ENCODE peak calls at places on chromosomes 11 and 22, in four cellular contexts. One of them, this sample, is unnamed.

GRCh38 chr11:125315088-125315740 is 150.7 kb downstream of the PKNOX2 start:
- DNase-seq in ecto neural progenitor cell: no peak
- DNase-seq in RWPE1: no peak
- DNase-seq in naive thymus-derived CD8-positive, alpha-beta T cell: no peak
- DNase-seq in this sample: no peak

GRCh38 chr22:30516273-30516672 is 10.8 kb upstream of the SEC14L4 start:
- DNase-seq in ecto neural progenitor cell: no peak
- DNase-seq in RWPE1: no peak
- DNase-seq in naive thymus-derived CD8-positive, alpha-beta T cell: no peak
- DNase-seq in this sample: no peak

GRCh38 chr11:119206512-119207299 is 567 bp downstream of the CBL start:
- DNase-seq in ecto neural progenitor cell: no peak
- DNase-seq in RWPE1: peak; percentile 34
- DNase-seq in naive thymus-derived CD8-positive, alpha-beta T cell: peak; percentile 26
- DNase-seq in this sample: peak; percentile 62

GRCh38 chr11:73230931-73231330 is 12.8 kb downstream of the P2RY2 start:
- DNase-seq in ecto neural progenitor cell: no peak
- DNase-seq in RWPE1: no peak
- DNase-seq in naive thymus-derived CD8-positive, alpha-beta T cell: no peak
- DNase-seq in this sample: no peak

GRCh38 chr22:35349704-35350538 is 31.0 kb upstream of the HMOX1 start:
- DNase-seq in ecto neural progenitor cell: no peak
- DNase-seq in RWPE1: no peak
- DNase-seq in naive thymus-derived CD8-positive, alpha-beta T cell: no peak
- DNase-seq in this sample: no peak

GRCh38 chr22:22103078-22103593 is 120.5 kb upstream of the TOP3B start:
- DNase-seq in ecto neural progenitor cell: no peak
- DNase-seq in RWPE1: no peak
- DNase-seq in naive thymus-derived CD8-positive, alpha-beta T cell: no peak
- DNase-seq in this sample: peak; percentile 66

GRCh38 chr11:85643255-85643654 is 4.5 kb upstream of the TMEM126A start:
- DNase-seq in ecto neural progenitor cell: no peak
- DNase-seq in RWPE1: no peak
- DNase-seq in naive thymus-derived CD8-positive, alpha-beta T cell: no peak
- DNase-seq in this sample: no peak

GRCh38 chr11:561148-562003 is 606 bp downstream of the RASSF7 start:
- DNase-seq in ecto neural progenitor cell: no peak
- DNase-seq in RWPE1: peak; percentile 69
- DNase-seq in naive thymus-derived CD8-positive, alpha-beta T cell: no peak
- DNase-seq in this sample: no peak

GRCh38 chr11:43985386-43985752 is 42.9 kb downstream of the C11orf96 start:
- DNase-seq in ecto neural progenitor cell: no peak
- DNase-seq in RWPE1: no peak
- DNase-seq in naive thymus-derived CD8-positive, alpha-beta T cell: no peak
- DNase-seq in this sample: no peak

GRCh38 chr22:39489094-39490068 is 12.7 kb upstream of the MIEF1 start:
- DNase-seq in ecto neural progenitor cell: no peak
- DNase-seq in RWPE1: no peak
- DNase-seq in naive thymus-derived CD8-positive, alpha-beta T cell: no peak
- DNase-seq in this sample: no peak

GRCh38 chr11:90197377-90197776 is 25.5 kb downstream of the CHORDC1 start:
- DNase-seq in ecto neural progenitor cell: no peak
- DNase-seq in RWPE1: no peak
- DNase-seq in naive thymus-derived CD8-positive, alpha-beta T cell: no peak
- DNase-seq in this sample: no peak

GRCh38 chr11:102655547-102655946 is 30.4 kb upstream of the MMP20 start:
- DNase-seq in ecto neural progenitor cell: no peak
- DNase-seq in RWPE1: no peak
- DNase-seq in naive thymus-derived CD8-positive, alpha-beta T cell: no peak
- DNase-seq in this sample: no peak

GRCh38 chr11:26632691-26633159 is 60.7 kb upstream of the MUC15 start:
- DNase-seq in ecto neural progenitor cell: no peak
- DNase-seq in RWPE1: no peak
- DNase-seq in naive thymus-derived CD8-positive, alpha-beta T cell: no peak
- DNase-seq in this sample: no peak

GRCh38 chr11:118923721-118924587 is 1.8 kb downstream of the BCL9L start:
- DNase-seq in ecto neural progenitor cell: peak; percentile 45
- DNase-seq in RWPE1: no peak
- DNase-seq in naive thymus-derived CD8-positive, alpha-beta T cell: no peak
- DNase-seq in this sample: no peak

GRCh38 chr22:43011079-43011478 is 3.9 kb downstream of the PACSIN2 start:
- DNase-seq in ecto neural progenitor cell: no peak
- DNase-seq in RWPE1: no peak
- DNase-seq in naive thymus-derived CD8-positive, alpha-beta T cell: no peak
- DNase-seq in this sample: no peak

GRCh38 chr11:12110714-12111481 is 508 bp downstream of the MICAL2 start:
- DNase-seq in ecto neural progenitor cell: peak; percentile 64
- DNase-seq in RWPE1: no peak
- DNase-seq in naive thymus-derived CD8-positive, alpha-beta T cell: no peak
- DNase-seq in this sample: peak; percentile 43

GRCh38 chr11:87859583-87859982 is 315.7 kb downstream of the RAB38 start:
- DNase-seq in ecto neural progenitor cell: no peak
- DNase-seq in RWPE1: no peak
- DNase-seq in naive thymus-derived CD8-positive, alpha-beta T cell: no peak
- DNase-seq in this sample: no peak

GRCh38 chr11:88508808-88509581 is 171.5 kb upstream of the CTSC start:
- DNase-seq in ecto neural progenitor cell: peak; percentile 57
- DNase-seq in RWPE1: no peak
- DNase-seq in naive thymus-derived CD8-positive, alpha-beta T cell: no peak
- DNase-seq in this sample: peak; percentile 69

GRCh38 chr11:19938051-19938856 is 222.0 kb downstream of the DBX1 start:
- DNase-seq in ecto neural progenitor cell: peak; percentile 69
- DNase-seq in RWPE1: peak; percentile 64
- DNase-seq in naive thymus-derived CD8-positive, alpha-beta T cell: no peak
- DNase-seq in this sample: peak; percentile 59

GRCh38 chr11:69356703-69357457 is 62.9 kb downstream of the MYEOV start:
- DNase-seq in ecto neural progenitor cell: peak; percentile 36
- DNase-seq in RWPE1: no peak
- DNase-seq in naive thymus-derived CD8-positive, alpha-beta T cell: no peak
- DNase-seq in this sample: peak; percentile 14

GRCh38 chr11:1462576-1462975 is 24.0 kb downstream of the MOB2 start:
- DNase-seq in ecto neural progenitor cell: no peak
- DNase-seq in RWPE1: no peak
- DNase-seq in naive thymus-derived CD8-positive, alpha-beta T cell: no peak
- DNase-seq in this sample: no peak

GRCh38 chr11:63952570-63952969 is 13.8 kb downstream of the NAA40 start:
- DNase-seq in ecto neural progenitor cell: no peak
- DNase-seq in RWPE1: no peak
- DNase-seq in naive thymus-derived CD8-positive, alpha-beta T cell: no peak
- DNase-seq in this sample: no peak

GRCh38 chr11:92790376-92790775 is 179.1 kb upstream of the MTNR1B start:
- DNase-seq in ecto neural progenitor cell: no peak
- DNase-seq in RWPE1: no peak
- DNase-seq in naive thymus-derived CD8-positive, alpha-beta T cell: no peak
- DNase-seq in this sample: no peak

GRCh38 chr11:36672815-36673450 is 74.9 kb upstream of the RAG2 start:
- DNase-seq in ecto neural progenitor cell: no peak
- DNase-seq in RWPE1: peak; percentile 9
- DNase-seq in naive thymus-derived CD8-positive, alpha-beta T cell: no peak
- DNase-seq in this sample: no peak

GRCh38 chr22:37175414-37176144 is 12.5 kb downstream of the C1QTNF6 start:
- DNase-seq in ecto neural progenitor cell: no peak
- DNase-seq in RWPE1: no peak
- DNase-seq in naive thymus-derived CD8-positive, alpha-beta T cell: no peak
- DNase-seq in this sample: no peak

GRCh38 chr11:80320765-80321164 is 879.9 kb upstream of the TENM4 start:
- DNase-seq in ecto neural progenitor cell: no peak
- DNase-seq in RWPE1: no peak
- DNase-seq in naive thymus-derived CD8-positive, alpha-beta T cell: no peak
- DNase-seq in this sample: peak; percentile 28

GRCh38 chr22:40919446-40919845 is 31.7 kb upstream of the RBX1 start:
- DNase-seq in ecto neural progenitor cell: no peak
- DNase-seq in RWPE1: no peak
- DNase-seq in naive thymus-derived CD8-positive, alpha-beta T cell: no peak
- DNase-seq in this sample: no peak

GRCh38 chr11:68266121-68266891 is 5.5 kb downstream of the C11orf24 start:
- DNase-seq in ecto neural progenitor cell: no peak
- DNase-seq in RWPE1: no peak
- DNase-seq in naive thymus-derived CD8-positive, alpha-beta T cell: no peak
- DNase-seq in this sample: peak; percentile 19

GRCh38 chr11:132005874-132006273 is 635.5 kb downstream of the NTM start:
- DNase-seq in ecto neural progenitor cell: no peak
- DNase-seq in RWPE1: no peak
- DNase-seq in naive thymus-derived CD8-positive, alpha-beta T cell: no peak
- DNase-seq in this sample: no peak

GRCh38 chr11:57638005-57638760 is 11.5 kb downstream of the YPEL4 start:
- DNase-seq in ecto neural progenitor cell: peak; percentile 94
- DNase-seq in RWPE1: peak; percentile 98
- DNase-seq in naive thymus-derived CD8-positive, alpha-beta T cell: no peak
- DNase-seq in this sample: peak; percentile 95

GRCh38 chr11:66888282-66888681 is 31.4 kb downstream of the LRFN4 start:
- DNase-seq in ecto neural progenitor cell: no peak
- DNase-seq in RWPE1: no peak
- DNase-seq in naive thymus-derived CD8-positive, alpha-beta T cell: no peak
- DNase-seq in this sample: no peak

GRCh38 chr11:61962213-61963015 is 5.0 kb downstream of the FTH1 start:
- DNase-seq in ecto neural progenitor cell: peak; percentile 22
- DNase-seq in RWPE1: no peak
- DNase-seq in naive thymus-derived CD8-positive, alpha-beta T cell: no peak
- DNase-seq in this sample: no peak

GRCh38 chr11:1047576-1048156 is 11.1 kb upstream of the MUC6 start:
- DNase-seq in ecto neural progenitor cell: no peak
- DNase-seq in RWPE1: no peak
- DNase-seq in naive thymus-derived CD8-positive, alpha-beta T cell: no peak
- DNase-seq in this sample: no peak

GRCh38 chr11:102260241-102260640 is 57.0 kb upstream of the BIRC3 start:
- DNase-seq in ecto neural progenitor cell: no peak
- DNase-seq in RWPE1: no peak
- DNase-seq in naive thymus-derived CD8-positive, alpha-beta T cell: no peak
- DNase-seq in this sample: no peak

GRCh38 chr11:68677432-68677831 is 6.9 kb upstream of the GAL start:
- DNase-seq in ecto neural progenitor cell: no peak
- DNase-seq in RWPE1: peak; percentile 67
- DNase-seq in naive thymus-derived CD8-positive, alpha-beta T cell: no peak
- DNase-seq in this sample: peak; percentile 89

GRCh38 chr11:96361778-96362177 is 18.8 kb upstream of the MAML2 start:
- DNase-seq in ecto neural progenitor cell: no peak
- DNase-seq in RWPE1: no peak
- DNase-seq in naive thymus-derived CD8-positive, alpha-beta T cell: no peak
- DNase-seq in this sample: no peak

GRCh38 chr11:8138526-8138925 is 30.3 kb downstream of the RIC3 start:
- DNase-seq in ecto neural progenitor cell: no peak
- DNase-seq in RWPE1: peak; percentile 6
- DNase-seq in naive thymus-derived CD8-positive, alpha-beta T cell: no peak
- DNase-seq in this sample: no peak

GRCh38 chr11:46976182-46976854 is 39.8 kb downstream of the CSTPP1 start:
- DNase-seq in ecto neural progenitor cell: no peak
- DNase-seq in RWPE1: no peak
- DNase-seq in naive thymus-derived CD8-positive, alpha-beta T cell: no peak
- DNase-seq in this sample: no peak

GRCh38 chr22:36411589-36412258 is 24.0 kb upstream of the MYH9 start:
- DNase-seq in ecto neural progenitor cell: no peak
- DNase-seq in RWPE1: no peak
- DNase-seq in naive thymus-derived CD8-positive, alpha-beta T cell: no peak
- DNase-seq in this sample: no peak

GRCh38 chr22:37588540-37589215 is 8.8 kb upstream of the LGALS2 start:
- DNase-seq in ecto neural progenitor cell: no peak
- DNase-seq in RWPE1: no peak
- DNase-seq in naive thymus-derived CD8-positive, alpha-beta T cell: no peak
- DNase-seq in this sample: no peak